ENCODE peak calls at places on chromosomes 4 and X, in nine cellular contexts. One of them, this sample, is unnamed.

GRCh38 chrX:10457092-10457491 is 163.3 kb downstream of the MID1 start:
- DNase-seq in stimulated activated naive CD8-positive, alpha-beta T cell treated with anti-CD3 and anti-CD28 coated beads, Interleukin-15, Interleukin-2, amounts not matched to agents 100 U/mL and 50 U/mL, for 24 hours: no peak
- DNase-seq in cardiac muscle cell: peak
- DNase-seq in NCI-H2081: no peak
- DNase-seq in T-cell: no peak
- DNase-seq in anterior cingulate cortex: no peak
- DNase-seq in fibroblast of mammary gland: peak
- DNase-seq in HTR-8/SVneo: no peak
- DNase-seq in Calu3: no peak
- DNase-seq in this sample: no peak

GRCh38 chr4:189773909-189774308 is 166.8 kb upstream of the FRG1 start:
- DNase-seq in stimulated activated naive CD8-positive, alpha-beta T cell treated with anti-CD3 and anti-CD28 coated beads, Interleukin-15, Interleukin-2, amounts not matched to agents 100 U/mL and 50 U/mL, for 24 hours: no peak
- DNase-seq in cardiac muscle cell: no peak
- DNase-seq in NCI-H2081: no peak
- DNase-seq in T-cell: no peak
- DNase-seq in anterior cingulate cortex: no peak
- DNase-seq in fibroblast of mammary gland: no peak
- DNase-seq in HTR-8/SVneo: peak
- DNase-seq in Calu3: no peak
- DNase-seq in this sample: no peak

GRCh38 chr4:68655764-68656444 is 14.5 kb downstream of the UGT2B15 start:
- DNase-seq in stimulated activated naive CD8-positive, alpha-beta T cell treated with anti-CD3 and anti-CD28 coated beads, Interleukin-15, Interleukin-2, amounts not matched to agents 100 U/mL and 50 U/mL, for 24 hours: no peak
- DNase-seq in cardiac muscle cell: no peak
- DNase-seq in NCI-H2081: no peak
- DNase-seq in T-cell: no peak
- DNase-seq in anterior cingulate cortex: no peak
- DNase-seq in fibroblast of mammary gland: no peak
- DNase-seq in HTR-8/SVneo: no peak
- DNase-seq in Calu3: peak
- DNase-seq in this sample: no peak

GRCh38 chr4:106541253-106541652 is 172.7 kb upstream of the GIMD1 start:
- DNase-seq in stimulated activated naive CD8-positive, alpha-beta T cell treated with anti-CD3 and anti-CD28 coated beads, Interleukin-15, Interleukin-2, amounts not matched to agents 100 U/mL and 50 U/mL, for 24 hours: no peak
- DNase-seq in cardiac muscle cell: peak
- DNase-seq in NCI-H2081: no peak
- DNase-seq in T-cell: no peak
- DNase-seq in anterior cingulate cortex: no peak
- DNase-seq in fibroblast of mammary gland: peak
- DNase-seq in HTR-8/SVneo: no peak
- DNase-seq in Calu3: no peak
- DNase-seq in this sample: no peak

GRCh38 chr4:109233585-109233984 is 68.9 kb downstream of the COL25A1 start:
- DNase-seq in stimulated activated naive CD8-positive, alpha-beta T cell treated with anti-CD3 and anti-CD28 coated beads, Interleukin-15, Interleukin-2, amounts not matched to agents 100 U/mL and 50 U/mL, for 24 hours: no peak
- DNase-seq in cardiac muscle cell: no peak
- DNase-seq in NCI-H2081: no peak
- DNase-seq in T-cell: no peak
- DNase-seq in anterior cingulate cortex: no peak
- DNase-seq in fibroblast of mammary gland: peak
- DNase-seq in HTR-8/SVneo: no peak
- DNase-seq in Calu3: no peak
- DNase-seq in this sample: no peak

GRCh38 chr4:175339100-175339707 is 421.0 kb downstream of the ADAM29 start:
- DNase-seq in stimulated activated naive CD8-positive, alpha-beta T cell treated with anti-CD3 and anti-CD28 coated beads, Interleukin-15, Interleukin-2, amounts not matched to agents 100 U/mL and 50 U/mL, for 24 hours: no peak
- DNase-seq in cardiac muscle cell: no peak
- DNase-seq in NCI-H2081: no peak
- DNase-seq in T-cell: no peak
- DNase-seq in anterior cingulate cortex: no peak
- DNase-seq in fibroblast of mammary gland: peak
- DNase-seq in HTR-8/SVneo: no peak
- DNase-seq in Calu3: no peak
- DNase-seq in this sample: no peak

GRCh38 chr4:14130551-14130950 is 503.0 kb upstream of the BOD1L1 start:
- DNase-seq in stimulated activated naive CD8-positive, alpha-beta T cell treated with anti-CD3 and anti-CD28 coated beads, Interleukin-15, Interleukin-2, amounts not matched to agents 100 U/mL and 50 U/mL, for 24 hours: no peak
- DNase-seq in cardiac muscle cell: no peak
- DNase-seq in NCI-H2081: no peak
- DNase-seq in T-cell: no peak
- DNase-seq in anterior cingulate cortex: no peak
- DNase-seq in fibroblast of mammary gland: no peak
- DNase-seq in HTR-8/SVneo: no peak
- DNase-seq in Calu3: no peak
- DNase-seq in this sample: no peak

GRCh38 chrX:11672213-11672612 is 6.5 kb upstream of the ARHGAP6 start:
- DNase-seq in stimulated activated naive CD8-positive, alpha-beta T cell treated with anti-CD3 and anti-CD28 coated beads, Interleukin-15, Interleukin-2, amounts not matched to agents 100 U/mL and 50 U/mL, for 24 hours: no peak
- DNase-seq in cardiac muscle cell: no peak
- DNase-seq in NCI-H2081: no peak
- DNase-seq in T-cell: no peak
- DNase-seq in anterior cingulate cortex: no peak
- DNase-seq in fibroblast of mammary gland: no peak
- DNase-seq in HTR-8/SVneo: no peak
- DNase-seq in Calu3: no peak
- DNase-seq in this sample: no peak

GRCh38 chr4:55706526-55706925 is 70.4 kb upstream of the NMU start:
- DNase-seq in stimulated activated naive CD8-positive, alpha-beta T cell treated with anti-CD3 and anti-CD28 coated beads, Interleukin-15, Interleukin-2, amounts not matched to agents 100 U/mL and 50 U/mL, for 24 hours: no peak
- DNase-seq in cardiac muscle cell: peak
- DNase-seq in NCI-H2081: no peak
- DNase-seq in T-cell: no peak
- DNase-seq in anterior cingulate cortex: no peak
- DNase-seq in fibroblast of mammary gland: no peak
- DNase-seq in HTR-8/SVneo: no peak
- DNase-seq in Calu3: no peak
- DNase-seq in this sample: no peak

GRCh38 chr4:101346312-101346561 is 1.1 kb downstream of the PPP3CA start:
- DNase-seq in stimulated activated naive CD8-positive, alpha-beta T cell treated with anti-CD3 and anti-CD28 coated beads, Interleukin-15, Interleukin-2, amounts not matched to agents 100 U/mL and 50 U/mL, for 24 hours: no peak
- DNase-seq in cardiac muscle cell: no peak
- DNase-seq in NCI-H2081: no peak
- DNase-seq in T-cell: peak
- DNase-seq in anterior cingulate cortex: peak
- DNase-seq in fibroblast of mammary gland: no peak
- DNase-seq in HTR-8/SVneo: no peak
- DNase-seq in Calu3: no peak
- DNase-seq in this sample: no peak

GRCh38 chr4:128521156-128521555 is 233.5 kb upstream of the PGRMC2 start:
- DNase-seq in stimulated activated naive CD8-positive, alpha-beta T cell treated with anti-CD3 and anti-CD28 coated beads, Interleukin-15, Interleukin-2, amounts not matched to agents 100 U/mL and 50 U/mL, for 24 hours: no peak
- DNase-seq in cardiac muscle cell: peak
- DNase-seq in NCI-H2081: no peak
- DNase-seq in T-cell: no peak
- DNase-seq in anterior cingulate cortex: no peak
- DNase-seq in fibroblast of mammary gland: peak
- DNase-seq in HTR-8/SVneo: no peak
- DNase-seq in Calu3: no peak
- DNase-seq in this sample: no peak

GRCh38 chrX:23901065-23901464 is 6.7 kb downstream of the APOO start:
- DNase-seq in stimulated activated naive CD8-positive, alpha-beta T cell treated with anti-CD3 and anti-CD28 coated beads, Interleukin-15, Interleukin-2, amounts not matched to agents 100 U/mL and 50 U/mL, for 24 hours: no peak
- DNase-seq in cardiac muscle cell: peak
- DNase-seq in NCI-H2081: no peak
- DNase-seq in T-cell: no peak
- DNase-seq in anterior cingulate cortex: no peak
- DNase-seq in fibroblast of mammary gland: peak
- DNase-seq in HTR-8/SVneo: peak
- DNase-seq in Calu3: peak
- DNase-seq in this sample: no peak

GRCh38 chrX:44061940-44062339 is 88.8 kb upstream of the NDP start:
- DNase-seq in stimulated activated naive CD8-positive, alpha-beta T cell treated with anti-CD3 and anti-CD28 coated beads, Interleukin-15, Interleukin-2, amounts not matched to agents 100 U/mL and 50 U/mL, for 24 hours: no peak
- DNase-seq in cardiac muscle cell: no peak
- DNase-seq in NCI-H2081: no peak
- DNase-seq in T-cell: no peak
- DNase-seq in anterior cingulate cortex: no peak
- DNase-seq in fibroblast of mammary gland: no peak
- DNase-seq in HTR-8/SVneo: no peak
- DNase-seq in Calu3: no peak
- DNase-seq in this sample: no peak

GRCh38 chr4:176191974-176192373 is 3.4 kb downstream of the SPATA4 start:
- DNase-seq in stimulated activated naive CD8-positive, alpha-beta T cell treated with anti-CD3 and anti-CD28 coated beads, Interleukin-15, Interleukin-2, amounts not matched to agents 100 U/mL and 50 U/mL, for 24 hours: no peak
- DNase-seq in cardiac muscle cell: no peak
- DNase-seq in NCI-H2081: peak
- DNase-seq in T-cell: no peak
- DNase-seq in anterior cingulate cortex: no peak
- DNase-seq in fibroblast of mammary gland: peak
- DNase-seq in HTR-8/SVneo: no peak
- DNase-seq in Calu3: no peak
- DNase-seq in this sample: no peak

GRCh38 chr4:172232966-172233365 is 419.8 kb downstream of the GALNTL6 start:
- DNase-seq in stimulated activated naive CD8-positive, alpha-beta T cell treated with anti-CD3 and anti-CD28 coated beads, Interleukin-15, Interleukin-2, amounts not matched to agents 100 U/mL and 50 U/mL, for 24 hours: no peak
- DNase-seq in cardiac muscle cell: no peak
- DNase-seq in NCI-H2081: no peak
- DNase-seq in T-cell: no peak
- DNase-seq in anterior cingulate cortex: no peak
- DNase-seq in fibroblast of mammary gland: no peak
- DNase-seq in HTR-8/SVneo: no peak
- DNase-seq in Calu3: no peak
- DNase-seq in this sample: no peak

GRCh38 chr4:184807797-184808718 is 17.7 kb downstream of the ACSL1 start:
- DNase-seq in stimulated activated naive CD8-positive, alpha-beta T cell treated with anti-CD3 and anti-CD28 coated beads, Interleukin-15, Interleukin-2, amounts not matched to agents 100 U/mL and 50 U/mL, for 24 hours: no peak
- DNase-seq in cardiac muscle cell: peak
- DNase-seq in NCI-H2081: peak
- DNase-seq in T-cell: no peak
- DNase-seq in anterior cingulate cortex: peak
- DNase-seq in fibroblast of mammary gland: peak
- DNase-seq in HTR-8/SVneo: no peak
- DNase-seq in Calu3: no peak
- DNase-seq in this sample: peak

GRCh38 chrX:54045563-54046228 is 1.4 kb upstream of the PHF8 start:
- DNase-seq in stimulated activated naive CD8-positive, alpha-beta T cell treated with anti-CD3 and anti-CD28 coated beads, Interleukin-15, Interleukin-2, amounts not matched to agents 100 U/mL and 50 U/mL, for 24 hours: no peak
- DNase-seq in cardiac muscle cell: no peak
- DNase-seq in NCI-H2081: peak
- DNase-seq in T-cell: no peak
- DNase-seq in anterior cingulate cortex: no peak
- DNase-seq in fibroblast of mammary gland: no peak
- DNase-seq in HTR-8/SVneo: no peak
- DNase-seq in Calu3: no peak
- DNase-seq in this sample: no peak

GRCh38 chr4:147492761-147493160 is 11.9 kb downstream of the EDNRA start:
- DNase-seq in stimulated activated naive CD8-positive, alpha-beta T cell treated with anti-CD3 and anti-CD28 coated beads, Interleukin-15, Interleukin-2, amounts not matched to agents 100 U/mL and 50 U/mL, for 24 hours: no peak
- DNase-seq in cardiac muscle cell: peak
- DNase-seq in NCI-H2081: no peak
- DNase-seq in T-cell: no peak
- DNase-seq in anterior cingulate cortex: no peak
- DNase-seq in fibroblast of mammary gland: peak
- DNase-seq in HTR-8/SVneo: no peak
- DNase-seq in Calu3: no peak
- DNase-seq in this sample: no peak

GRCh38 chrX:125998432-125998831 is 167.7 kb downstream of the DCAF12L2 start:
- DNase-seq in stimulated activated naive CD8-positive, alpha-beta T cell treated with anti-CD3 and anti-CD28 coated beads, Interleukin-15, Interleukin-2, amounts not matched to agents 100 U/mL and 50 U/mL, for 24 hours: no peak
- DNase-seq in cardiac muscle cell: no peak
- DNase-seq in NCI-H2081: peak
- DNase-seq in T-cell: no peak
- DNase-seq in anterior cingulate cortex: no peak
- DNase-seq in fibroblast of mammary gland: peak
- DNase-seq in HTR-8/SVneo: no peak
- DNase-seq in Calu3: no peak
- DNase-seq in this sample: peak

GRCh38 chr4:99536848-99537247 is 26.0 kb downstream of the C4orf17 start:
- DNase-seq in stimulated activated naive CD8-positive, alpha-beta T cell treated with anti-CD3 and anti-CD28 coated beads, Interleukin-15, Interleukin-2, amounts not matched to agents 100 U/mL and 50 U/mL, for 24 hours: no peak
- DNase-seq in cardiac muscle cell: no peak
- DNase-seq in NCI-H2081: no peak
- DNase-seq in T-cell: no peak
- DNase-seq in anterior cingulate cortex: no peak
- DNase-seq in fibroblast of mammary gland: no peak
- DNase-seq in HTR-8/SVneo: no peak
- DNase-seq in Calu3: no peak
- DNase-seq in this sample: no peak

GRCh38 chr4:153211986-153212720 is 7.9 kb downstream of the TRIM2 start:
- DNase-seq in stimulated activated naive CD8-positive, alpha-beta T cell treated with anti-CD3 and anti-CD28 coated beads, Interleukin-15, Interleukin-2, amounts not matched to agents 100 U/mL and 50 U/mL, for 24 hours: no peak
- DNase-seq in cardiac muscle cell: peak
- DNase-seq in NCI-H2081: no peak
- DNase-seq in T-cell: no peak
- DNase-seq in anterior cingulate cortex: no peak
- DNase-seq in fibroblast of mammary gland: peak
- DNase-seq in HTR-8/SVneo: no peak
- DNase-seq in Calu3: no peak
- DNase-seq in this sample: no peak